ENCODE peak calls at places on chromosomes 16 and 17, in four cellular contexts. S is cardiac fibroblast; H is CD8-positive, alpha-beta T cell; K is foreskin fibroblast. D is an unnamed sample.
A peak's percentile ranks its signal among the peaks of the same experiment; 100 is the strongest.

GRCh38 chr16:77975942-77976341 is 46.4 kb upstream of the CLEC3A start:
- DNase-seq in H (no peak), S (no peak), K (no peak), D (no peak)

GRCh38 chr16:30355954-30356308 is 823 bp upstream of the CD2BP2 start:
- DNase-seq in K (no peak), H (no peak), S (no peak), D (no peak)

GRCh38 chr16:57592591-57593003 is 35.8 kb upstream of the ADGRG1 start:
- DNase-seq in S (no peak), H (peak; percentile 73), K (no peak), D (no peak)

GRCh38 chr16:1751946-1752345 is 19.4 kb downstream of the NME3 start:
- DNase-seq in H (no peak), K (no peak), S (no peak), D (no peak)

GRCh38 chr17:69326302-69327059 is 452 bp downstream of the ABCA5 start:
- DNase-seq in S (peak; percentile 33), H (no peak), K (peak; percentile 6), D (peak; percentile 4)

GRCh38 chr16:51569204-51569911 is 418.3 kb upstream of the SALL1 start:
- DNase-seq in S (peak; percentile 46), H (no peak), K (no peak), D (no peak)

GRCh38 chr17:20721151-20721550 is 141.6 kb downstream of the CDRT15L2 start:
- DNase-seq in S (peak; percentile 20), K (no peak), H (no peak), D (no peak)

GRCh38 chr16:14378684-14379467 is 251.2 kb downstream of the PARN start:
- DNase-seq in H (no peak), S (no peak), K (peak; percentile 70), D (no peak)

GRCh38 chr17:30600830-30601494 is 123.8 kb downstream of the GOSR1 start:
- DNase-seq in K (no peak), S (no peak), H (peak; percentile 9), D (no peak)

GRCh38 chr17:30597776-30598288 is 120.6 kb downstream of the GOSR1 start:
- DNase-seq in H (no peak), K (no peak), S (no peak), D (no peak)

GRCh38 chr17:30599424-30600061 is 122.3 kb downstream of the GOSR1 start:
- DNase-seq in K (no peak), H (no peak), S (no peak), D (no peak)

GRCh38 chr17:30605027-30605426 is 127.8 kb downstream of the GOSR1 start:
- DNase-seq in S (no peak), K (no peak), H (no peak), D (no peak)

DNA sequence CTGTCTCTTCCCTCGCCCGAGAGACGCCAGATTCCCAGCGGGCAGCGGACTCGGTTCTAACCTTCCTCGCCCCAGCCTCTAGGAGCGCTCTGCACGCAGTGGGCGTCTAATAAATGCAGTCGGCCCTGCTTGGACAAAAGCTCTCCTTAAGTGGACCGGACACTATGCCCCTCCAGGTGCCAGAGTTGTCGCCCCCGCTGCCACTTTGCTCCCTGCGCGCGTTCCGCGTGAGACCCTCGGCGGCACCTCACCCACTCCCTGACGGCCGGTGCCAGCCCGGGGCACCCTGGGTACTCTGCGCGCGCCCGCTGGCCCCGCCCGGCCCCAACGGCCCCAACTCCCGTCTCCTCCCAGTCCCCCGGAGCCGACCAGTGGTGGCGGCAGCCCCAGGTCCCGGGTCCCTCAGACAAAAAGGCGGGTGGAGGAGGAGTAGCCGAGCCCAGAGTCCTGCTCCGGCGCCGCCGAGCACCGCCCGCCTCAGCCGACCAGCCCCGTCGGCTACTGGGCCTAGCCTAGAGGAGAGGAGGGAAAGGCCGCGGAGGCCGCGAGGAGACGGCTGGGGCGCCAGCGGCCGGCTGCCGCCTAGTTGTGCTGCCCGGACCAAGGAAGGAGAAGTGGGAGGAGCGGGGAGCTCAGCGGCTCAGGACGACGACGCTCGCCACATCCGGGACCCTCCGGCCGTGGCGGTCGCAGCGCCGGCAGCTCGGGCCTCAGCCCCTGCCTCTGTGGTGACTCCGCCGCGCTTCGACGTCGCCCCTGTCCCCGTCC is 123.0 kb downstream of the GOSR1 start:
- DNase-seq in H (peak; percentile 39), S (peak; percentile 76), K (peak; percentile 68), D (no peak)
- TF ChIP-seq CTCF in H (peak; percentile 20), S (peak; percentile 79), K (peak; percentile 64), D (peak; percentile 78)

GRCh38 chr16:165218-165538 is 600 bp upstream of the HBM start:
- DNase-seq in H (no peak), K (no peak), S (no peak), D (no peak)
- H3K4me3 ChIP-seq in H (peak overlapping the region; percentile 15), K (no peak overlapping the region), S (no peak overlapping the region), D (no peak overlapping the region)

DNA sequence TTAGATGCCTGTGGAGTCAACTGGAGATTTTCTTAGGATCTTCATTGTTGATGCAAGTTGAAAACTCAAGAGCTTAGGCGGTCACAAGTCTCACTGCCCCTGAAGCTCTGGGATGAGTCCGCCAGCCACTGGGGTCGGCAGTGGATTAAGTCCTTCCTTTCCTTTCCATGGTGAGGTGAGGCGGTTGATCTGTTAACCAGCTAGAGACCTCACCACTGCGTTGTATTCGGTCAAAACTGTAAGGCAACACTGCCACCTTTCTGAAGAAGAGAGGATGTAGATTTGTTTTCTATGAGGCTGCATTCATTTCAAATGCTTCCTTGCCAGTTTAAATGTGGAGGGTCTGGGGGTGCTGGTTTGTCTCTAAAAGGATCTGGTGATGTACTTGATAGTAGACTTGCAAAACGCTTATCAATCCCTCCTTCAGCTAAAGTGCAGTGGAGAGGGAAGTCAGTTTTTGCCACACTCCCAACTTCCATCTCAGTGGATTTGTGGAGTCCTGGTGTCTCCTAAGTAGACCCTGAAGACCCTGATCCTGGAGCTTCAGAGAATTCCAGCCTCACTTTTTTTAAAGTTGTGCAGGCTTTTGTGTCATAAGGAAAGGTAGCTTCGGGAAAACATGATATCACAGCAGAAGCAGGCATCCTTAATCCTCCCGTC is 1.7 kb downstream of the MYOCD start:
- DNase-seq in K (peak; percentile 25), H (no peak), S (peak; percentile 56), D (no peak)
- TF ChIP-seq CTCF in K (peak; percentile 48), H (no peak), S (peak; percentile 22), D (peak; percentile 55)

GRCh38 chr17:67390646-67391480 is 13.8 kb downstream of the PITPNC1 start:
- DNase-seq in S (peak; percentile 86), H (peak; percentile 41), K (peak; percentile 95), D (peak; percentile 90)
- H3K4me3 ChIP-seq in S (no peak overlapping the region), H (peak overlapping the region; percentile 7), K (no peak overlapping the region), D (no peak overlapping the region)

GRCh38 chr16:2966043-2966802 is 2.1 kb downstream of the KREMEN2 start:
- DNase-seq in K (no peak), H (no peak), S (no peak), D (no peak)

GRCh38 chr16:2967721-2968161 is 1.4 kb upstream of the PAQR4 start:
- DNase-seq in S (no peak), K (no peak), H (no peak), D (no peak)

GRCh38 chr16:2968368-2968737 is 795 bp upstream of the PAQR4 start:
- DNase-seq in S (no peak), K (no peak), H (no peak), D (no peak)

GRCh38 chr16:2966803-2967184 is 2.4 kb upstream of the PAQR4 start:
- DNase-seq in S (no peak), K (no peak), H (no peak), D (no peak)

DNA sequence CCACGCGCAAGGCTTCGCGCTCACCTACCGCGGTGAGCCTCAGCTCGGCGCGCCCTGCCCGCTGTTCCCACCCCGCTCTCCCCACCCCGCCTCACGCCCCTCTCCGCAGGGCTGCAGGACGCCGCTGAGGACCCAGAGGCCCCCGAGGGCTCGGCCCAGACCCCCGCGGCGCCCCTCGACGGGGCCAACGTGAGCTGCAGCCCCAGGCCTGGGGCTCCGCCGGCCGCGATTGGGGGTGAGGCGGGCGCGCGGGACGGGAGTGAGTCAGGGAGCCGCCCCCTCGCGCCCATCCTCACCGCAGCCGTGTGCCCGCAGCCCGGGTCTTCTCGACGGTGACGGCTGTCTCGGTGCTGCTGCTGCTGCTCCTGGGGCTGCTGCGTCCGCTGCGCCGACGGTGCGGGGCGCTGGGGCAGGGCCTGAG is 1.9 kb upstream of the PAQR4 start:
- DNase-seq in H (no peak), S (no peak), K (no peak), D (no peak)
- TF ChIP-seq CTCF in H (no peak), S (no peak), K (no peak), D (no peak)

DNA sequence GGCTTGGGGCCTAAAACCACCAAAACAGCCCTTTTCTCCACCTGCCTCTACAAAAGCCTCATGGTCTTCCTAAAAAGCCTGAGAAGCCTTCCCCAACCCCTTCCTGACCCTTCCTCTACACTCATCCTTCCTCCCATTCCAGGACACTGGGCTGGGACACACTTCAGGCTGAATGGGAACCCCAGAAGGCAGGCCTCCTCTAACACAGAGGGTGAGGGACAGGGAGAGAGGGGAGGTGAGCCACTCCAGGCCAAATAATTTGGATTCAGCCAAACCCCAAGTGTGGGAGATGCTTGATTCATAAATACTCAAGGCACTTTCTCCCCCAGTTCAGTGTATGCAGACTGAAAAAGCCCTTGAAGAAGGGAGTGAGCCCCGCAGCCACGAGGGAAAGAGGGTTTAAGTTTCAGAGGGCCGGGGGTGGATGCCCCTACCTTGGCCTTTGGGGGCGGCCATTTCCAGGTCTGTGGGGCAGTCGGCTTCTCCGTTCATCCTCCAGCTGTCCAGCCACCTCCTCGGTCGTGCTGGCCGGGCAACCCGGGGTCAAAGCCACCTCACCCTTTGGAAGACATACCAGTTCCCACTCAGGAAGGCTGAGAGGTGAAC is 1.6 kb downstream of the UBTF start:
- DNase-seq in K (no peak), S (no peak), H (no peak), D (no peak)
- H3K4me3 ChIP-seq in K (peak overlapping the region; percentile 75), S (peak overlapping the region; percentile 89), H (peak overlapping the region; percentile 73), D (peak overlapping the region; percentile 45)

D was measured in BJ.